ENCODE peak calls at places on chromosomes 13 and 19, in six cellular contexts. T is thoracic aorta; B is MM.1S; M is RWPE2; K is CD8-positive, alpha-beta T cell; E is IMR-90. R is an unnamed sample. For H3K36me3, the result is how much of the 10 kb centered on the place peaks cover.

GRCh38 chr13:96532804-96533203 is 442.9 kb downstream of the HS6ST3 start:
- DNase-seq in T (no peak), B (no peak), M (no peak), K (no peak), E (no peak), R (no peak)

GRCh38 chr13:20168396-20168795 is 7.5 kb upstream of the GJA3 start:
- DNase-seq in T (no peak), B (no peak), M (no peak), K (no peak), E (no peak), R (no peak)

GRCh38 chr13:44906758-44907157 is 82.5 kb downstream of the NUFIP1 start:
- DNase-seq in T (no peak), B (no peak), M (no peak), K (no peak), E (peak), R (no peak)

GRCh38 chr19:57434386-57435061 is 601 bp upstream of the ZNF749 start:
- DNase-seq in T (no peak), B (no peak), M (no peak), K (no peak), E (no peak), R (no peak)

GRCh38 chr13:65470781-65471180 is 1759.4 kb downstream of the PCDH9 start:
- DNase-seq in T (no peak), B (no peak), M (no peak), K (no peak), E (peak), R (no peak)

GRCh38 chr13:73870970-73871935 is 263.0 kb downstream of the KLF12 start:
- DNase-seq in T (no peak), B (no peak), M (no peak), K (peak), E (peak), R (no peak)

GRCh38 chr13:26540319-26540718 is 17.2 kb upstream of the WASF3 start:
- DNase-seq in T (no peak), B (no peak), M (no peak), K (no peak), E (no peak), R (no peak)

GRCh38 chr19:58203814-58204475 is 21.1 kb downstream of the ZNF274 start:
- DNase-seq in T (no peak), B (no peak), M (no peak), K (no peak), E (no peak), R (no peak)

GRCh38 chr19:12681074-12681987 is at the start of gene DHPS:
- DNase-seq in T (peak), B (peak), M (peak), K (peak), E (peak), R (peak)

GRCh38 chr13:94247890-94248289 is 231.6 kb downstream of the DCT start:
- DNase-seq in T (no peak), B (no peak), M (no peak), K (no peak), E (no peak), R (no peak)

GRCh38 chr13:77062097-77062496 is 35.1 kb upstream of the FBXL3 start:
- DNase-seq in T (no peak), B (no peak), M (no peak), K (no peak), E (peak), R (no peak)

DNA sequence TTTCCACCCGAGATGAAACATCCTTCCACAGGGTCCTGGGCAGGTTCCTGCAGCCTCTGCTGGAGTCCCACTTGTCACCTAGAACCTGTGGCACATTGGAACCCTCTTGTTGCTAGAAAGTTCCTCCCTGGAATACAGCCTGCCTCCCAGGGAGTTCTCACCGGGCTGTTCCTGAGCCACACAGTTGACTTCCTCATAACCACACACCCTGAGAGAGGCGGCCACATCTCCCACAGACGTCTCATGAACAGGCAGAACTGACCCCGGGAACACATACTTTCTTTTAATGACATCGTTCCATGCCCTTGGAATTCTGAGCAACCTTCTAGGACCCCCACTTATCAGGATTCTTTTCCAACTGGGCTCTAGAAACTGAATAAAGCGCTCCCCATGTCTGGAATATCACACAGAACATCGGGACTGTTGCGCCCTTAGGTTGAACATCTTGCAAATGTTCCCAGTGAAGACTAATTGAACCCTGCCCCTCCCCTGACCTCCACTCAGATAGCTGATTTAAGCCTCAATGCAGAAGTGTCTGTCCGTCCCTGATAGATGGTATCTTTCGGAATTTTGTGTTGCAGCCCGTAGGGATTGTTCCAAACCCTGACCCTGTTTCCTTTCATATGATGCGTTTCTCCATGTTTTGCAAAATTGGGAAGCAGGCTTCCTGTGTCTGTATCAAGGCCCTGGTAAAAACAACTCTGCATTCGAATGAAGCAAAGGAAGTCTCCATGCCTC is 91.1 kb downstream of the RAB20 start:
- DNase-seq in T (no peak), B (no peak), M (no peak), K (no peak), E (no peak), R (no peak)
- TF ChIP-seq CTCF in T (no peak), B (no peak), M (no peak), K (no peak), E (no peak), R (no peak)

GRCh38 chr13:113448885-113449692 is 4.2 kb downstream of the ADPRHL1 start:
- DNase-seq in T (no peak), B (no peak), M (peak), K (peak), E (no peak), R (no peak)
- H3K4me3 ChIP-seq in T (no peak), B (no peak), M (peak), K (no peak), E (no peak), R (peak)

GRCh38 chr19:14405380-14405757 is 13.8 kb downstream of the DDX39A start:
- DNase-seq in T (no peak), B (no peak), M (no peak), K (no peak), E (no peak), R (no peak)
- H3K36me3 ChIP-seq in T (half or more), B (under half), M (half or more), K (half or more), E (under half), R (half or more)

GRCh38 chr19:39212377-39212742 is 8.3 kb upstream of the SYCN start:
- DNase-seq in T (no peak), B (peak), M (no peak), K (peak), E (no peak), R (no peak)
- TF ChIP-seq CTCF in T (no peak), B (peak), M (peak), K (peak), E (peak), R (peak)

DNA sequence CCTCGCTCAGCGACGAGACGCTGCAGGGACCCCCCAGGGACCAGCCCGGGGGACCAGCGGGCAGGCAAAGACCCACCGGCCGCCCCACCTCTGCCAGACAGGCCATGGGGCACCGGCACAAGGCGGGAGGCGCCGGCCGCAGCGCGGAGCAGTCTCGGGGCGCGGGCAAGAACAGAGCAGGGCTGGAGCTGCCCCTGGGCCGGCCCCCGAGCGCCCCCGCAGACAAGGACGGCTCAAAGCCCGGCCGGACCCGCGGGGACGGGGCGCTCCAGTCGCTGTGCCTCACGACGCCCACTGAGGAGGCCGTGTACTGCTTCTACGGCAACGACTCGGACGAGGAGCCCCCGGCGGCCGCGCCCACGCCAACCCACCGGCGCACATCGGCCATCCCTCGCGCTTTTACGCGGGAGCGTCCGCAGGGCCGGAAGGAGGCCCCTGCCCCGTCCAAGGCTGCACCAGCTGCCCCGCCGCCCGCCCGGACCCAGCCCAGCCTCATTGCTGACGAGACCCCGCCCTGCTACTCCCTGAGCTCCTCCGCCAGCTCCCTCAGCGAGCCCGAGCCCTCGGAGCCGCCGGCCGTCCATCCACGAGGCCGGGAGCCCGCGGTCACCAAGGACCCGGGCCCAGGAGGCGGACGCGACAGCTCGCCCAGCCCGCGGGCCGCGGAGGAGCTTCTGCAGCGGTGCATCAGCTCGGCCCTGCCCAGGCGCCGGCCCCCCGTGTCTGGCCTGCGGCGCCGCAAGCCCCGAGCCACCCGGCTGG is 11.3 kb downstream of the C19orf25 start:
- DNase-seq in T (no peak), B (no peak), M (no peak), K (no peak), E (no peak), R (peak)
- H3K4me3 ChIP-seq in T (peak), B (no peak), M (no peak), K (no peak), E (no peak), R (no peak)

DNA sequence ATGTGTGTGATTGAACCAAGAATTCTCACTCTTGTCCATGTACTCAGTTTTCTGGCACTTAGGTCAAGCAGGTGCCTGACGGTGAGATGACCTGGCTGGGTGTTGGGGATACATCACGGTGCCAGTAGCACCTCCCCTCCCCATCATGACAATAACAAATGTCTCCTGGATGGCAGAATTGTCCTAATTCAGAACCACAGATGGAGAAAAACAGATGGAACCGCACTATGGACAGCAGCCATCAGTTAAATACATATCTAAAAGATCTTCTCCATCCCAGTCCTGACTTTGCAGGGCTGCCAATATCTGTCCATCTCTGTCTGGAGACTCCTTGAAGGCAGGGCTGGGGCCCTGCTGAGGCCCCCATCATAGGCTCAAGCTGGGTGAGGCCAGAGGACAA is 126.9 kb downstream of the PTPRS start:
- DNase-seq in T (no peak), B (no peak), M (no peak), K (no peak), E (no peak), R (no peak)
- H3K36me3 ChIP-seq in T (half or more), B (under half), M (under half), K (under half), E (half or more), R (under half)

GRCh38 chr19:56253737-56254136 is 18.8 kb upstream of the EDDM13 start:
- DNase-seq in T (no peak), B (peak), M (no peak), K (no peak), E (peak), R (peak)
- TF ChIP-seq CTCF in T (no peak), B (peak), M (peak), K (peak), E (peak), R (no peak)